ENCODE peak calls at places on chromosomes 2 and 18, in five cellular contexts. A is naive thymus-derived CD8-positive, alpha-beta T cell; Y is B cell; D is smooth muscle cell of the brain vasculature; W is astrocyte of the cerebellum. C is an unnamed sample.

GRCh38 chr2:65458999-65459398 is 26.6 kb upstream of the SPRED2 start:
- DNase-seq in D (no peak), A (no peak), Y (no peak), W (no peak), C (no peak)

GRCh38 chr2:168475636-168476035 is 19.6 kb downstream of the CERS6 start:
- DNase-seq in A (no peak), Y (no peak), D (no peak), W (no peak), C (no peak)

GRCh38 chr2:8566788-8567468 is 114.9 kb upstream of the ID2 start:
- DNase-seq in W (no peak), A (no peak), D (no peak), Y (no peak), C (no peak)

GRCh38 chr2:213678437-213679218 is 394.4 kb downstream of the SPAG16 start:
- DNase-seq in D (no peak), W (no peak), A (no peak), Y (no peak), C (no peak)

GRCh38 chr18:55588876-55589595 is 1.0 kb upstream of the TCF4 start:
- DNase-seq in D (no peak), A (no peak), W (no peak), Y (no peak), C (no peak)

GRCh38 chr2:101346909-101347308 is 38.4 kb upstream of the RNF149 start:
- DNase-seq in A (no peak), Y (no peak), D (no peak), W (no peak), C (no peak)

GRCh38 chr18:54762386-54762785 is 65.9 kb upstream of the RAB27B start:
- DNase-seq in Y (no peak), A (no peak), D (no peak), W (no peak), C (no peak)

GRCh38 chr2:237084444-237084843 is 1.2 kb upstream of the COPS8 start:
- DNase-seq in W (no peak), A (no peak), D (no peak), Y (no peak), C (no peak)

GRCh38 chr18:48670751-48671560 is 132.1 kb downstream of the CTIF start:
- DNase-seq in W (no peak), D (no peak), Y (no peak), A (no peak), C (no peak)

GRCh38 chr2:162074937-162075688 is 1.1 kb upstream of the DPP4 start:
- DNase-seq in W (no peak), A (no peak), Y (no peak), D (no peak), C (no peak)

GRCh38 chr2:176088048-176088936 is 4.2 kb upstream of the HOXD13 start:
- DNase-seq in D (no peak), W (peak; percentile 13), Y (peak; percentile 36), A (no peak), C (no peak)

GRCh38 chr2:216636570-216637450 is 3.6 kb downstream of the IGFBP2 start:
- DNase-seq in Y (no peak), W (no peak), D (no peak), A (no peak), C (no peak)

C was measured in AG04450.